ENCODE peak calls at places on chromosomes 13 and 19, in ten cellular contexts. O, X, U, Q, D, R, Z, A, J and H are unnamed samples.

GRCh38 chr13:80945328-80945727 is 604.4 kb upstream of the SPRY2 start:
- DNase-seq in O (no peak), X (no peak), U (no peak), Q (peak; percentile 49), D (no peak), R (no peak), Z (no peak), A (no peak), J (no peak), H (no peak)

GRCh38 chr13:98307392-98307743 is 130.3 kb upstream of the RNF113B start:
- DNase-seq in O (no peak), X (no peak), U (no peak), Q (no peak), D (no peak), R (no peak), Z (no peak), A (no peak), J (no peak), H (no peak)

GRCh38 chr19:3687774-3688706 is 12.2 kb downstream of the PIP5K1C start:
- DNase-seq in O (no peak), X (no peak), U (no peak), Q (peak; percentile 65), D (no peak), R (no peak), Z (no peak), A (peak; percentile 36), J (no peak), H (no peak)

GRCh38 chr13:32682740-32683139 is 96.5 kb downstream of the PDS5B start:
- DNase-seq in O (no peak), X (no peak), U (no peak), Q (no peak), D (no peak), R (no peak), Z (no peak), A (no peak), J (no peak), H (no peak)

GRCh38 chr13:65260938-65261880 is 1968.9 kb downstream of the PCDH9 start:
- DNase-seq in O (no peak), X (no peak), U (no peak), Q (no peak), D (no peak), R (no peak), Z (no peak), A (no peak), J (no peak), H (no peak)

GRCh38 chr19:41309225-41310030 is 544 bp upstream of the CCDC97 start:
- DNase-seq in O (no peak), X (no peak), U (no peak), Q (no peak), D (no peak), R (no peak), Z (no peak), A (peak; percentile 29), J (no peak), H (no peak)

GRCh38 chr19:47275866-47276461 is 1.3 kb downstream of the INAFM1 start:
- DNase-seq in O (peak; percentile 33), X (peak; percentile 57), U (no peak), Q (no peak), D (peak; percentile 83), R (no peak), Z (peak; percentile 77), A (peak; percentile 68), J (peak; percentile 55), H (no peak)

GRCh38 chr19:18796239-18796638 is 5.1 kb upstream of the COMP start:
- DNase-seq in O (peak; percentile 11), X (no peak), U (no peak), Q (no peak), D (no peak), R (no peak), Z (no peak), A (no peak), J (no peak), H (no peak)

GRCh38 chr13:25335856-25336255 is 34.4 kb downstream of the NUP58 start:
- DNase-seq in O (no peak), X (peak; percentile 21), U (no peak), Q (no peak), D (no peak), R (no peak), Z (no peak), A (no peak), J (no peak), H (no peak)